ENCODE peak calls at places on chromosomes 4 and X, in eight cellular contexts. One of them, this sample, is unnamed.
A peak's percentile ranks its signal among the peaks of the same experiment; 100 is the strongest.

GRCh38 chr4:100421356-100421978 is 96.4 kb downstream of the EMCN start:
- DNase-seq in tibial nerve: no peak
- DNase-seq in foreskin fibroblast: peak; percentile 16
- DNase-seq in H9: no peak
- DNase-seq in SK-N-SH: peak; percentile 11
- DNase-seq in ovary: no peak
- DNase-seq in nephron progenitor cell: no peak
- DNase-seq in bronchial epithelial cell: peak; percentile 57
- DNase-seq in this sample: no peak

GRCh38 chr4:8818063-8818881 is 53.4 kb downstream of the HMX1 start:
- DNase-seq in tibial nerve: no peak
- DNase-seq in foreskin fibroblast: no peak
- DNase-seq in H9: peak; percentile 20
- DNase-seq in SK-N-SH: peak; percentile 56
- DNase-seq in ovary: no peak
- DNase-seq in nephron progenitor cell: no peak
- DNase-seq in bronchial epithelial cell: no peak
- DNase-seq in this sample: peak; percentile 2

GRCh38 chr4:89316931-89317366 is 9.3 kb upstream of the GPRIN3 start:
- DNase-seq in tibial nerve: no peak
- DNase-seq in foreskin fibroblast: peak; percentile 29
- DNase-seq in H9: no peak
- DNase-seq in SK-N-SH: no peak
- DNase-seq in ovary: no peak
- DNase-seq in nephron progenitor cell: no peak
- DNase-seq in bronchial epithelial cell: peak; percentile 82
- DNase-seq in this sample: no peak

GRCh38 chr4:147101678-147102077 is 156.0 kb upstream of the TTC29 start:
- DNase-seq in tibial nerve: no peak
- DNase-seq in foreskin fibroblast: peak; percentile 24
- DNase-seq in H9: no peak
- DNase-seq in SK-N-SH: no peak
- DNase-seq in ovary: no peak
- DNase-seq in nephron progenitor cell: no peak
- DNase-seq in bronchial epithelial cell: no peak
- DNase-seq in this sample: no peak

GRCh38 chr4:21512351-21512750 is 436.2 kb downstream of the KCNIP4 start:
- DNase-seq in tibial nerve: no peak
- DNase-seq in foreskin fibroblast: peak; percentile 24
- DNase-seq in H9: no peak
- DNase-seq in SK-N-SH: peak; percentile 46
- DNase-seq in ovary: no peak
- DNase-seq in nephron progenitor cell: peak; percentile 7
- DNase-seq in bronchial epithelial cell: peak; percentile 54
- DNase-seq in this sample: peak; percentile 19

GRCh38 chr4:107736037-107736436 is 16.0 kb upstream of the PAPSS1 start:
- DNase-seq in tibial nerve: no peak
- DNase-seq in foreskin fibroblast: no peak
- DNase-seq in H9: no peak
- DNase-seq in SK-N-SH: no peak
- DNase-seq in ovary: no peak
- DNase-seq in nephron progenitor cell: no peak
- DNase-seq in bronchial epithelial cell: no peak
- DNase-seq in this sample: no peak

GRCh38 chr4:110793381-110793801 is 170.5 kb upstream of the PITX2 start:
- DNase-seq in tibial nerve: no peak
- DNase-seq in foreskin fibroblast: peak; percentile 44
- DNase-seq in H9: no peak
- DNase-seq in SK-N-SH: no peak
- DNase-seq in ovary: no peak
- DNase-seq in nephron progenitor cell: no peak
- DNase-seq in bronchial epithelial cell: no peak
- DNase-seq in this sample: no peak

GRCh38 chr4:184355857-184356256 is 118.5 kb downstream of the IRF2 start:
- DNase-seq in tibial nerve: no peak
- DNase-seq in foreskin fibroblast: no peak
- DNase-seq in H9: peak; percentile 1
- DNase-seq in SK-N-SH: no peak
- DNase-seq in ovary: no peak
- DNase-seq in nephron progenitor cell: no peak
- DNase-seq in bronchial epithelial cell: no peak
- DNase-seq in this sample: no peak

GRCh38 chrX:152912121-152912520 is 14.3 kb downstream of the ZNF185 start:
- DNase-seq in tibial nerve: no peak
- DNase-seq in foreskin fibroblast: no peak
- DNase-seq in H9: peak; percentile 48
- DNase-seq in SK-N-SH: no peak
- DNase-seq in ovary: no peak
- DNase-seq in nephron progenitor cell: no peak
- DNase-seq in bronchial epithelial cell: no peak
- DNase-seq in this sample: peak; percentile 22

GRCh38 chr4:118821590-118822293 is 14.2 kb downstream of the SEC24D start:
- DNase-seq in tibial nerve: no peak
- DNase-seq in foreskin fibroblast: no peak
- DNase-seq in H9: no peak
- DNase-seq in SK-N-SH: no peak
- DNase-seq in ovary: no peak
- DNase-seq in nephron progenitor cell: no peak
- DNase-seq in bronchial epithelial cell: peak; percentile 18
- DNase-seq in this sample: no peak

GRCh38 chr4:86043755-86044592 is 315.9 kb downstream of the MAPK10 start:
- DNase-seq in tibial nerve: peak; percentile 82
- DNase-seq in foreskin fibroblast: peak; percentile 30
- DNase-seq in H9: no peak
- DNase-seq in SK-N-SH: peak; percentile 23
- DNase-seq in ovary: no peak
- DNase-seq in nephron progenitor cell: peak; percentile 31
- DNase-seq in bronchial epithelial cell: peak; percentile 44
- DNase-seq in this sample: peak; percentile 44

GRCh38 chrX:28966335-28966734 is 379.1 kb downstream of the IL1RAPL1 start:
- DNase-seq in tibial nerve: no peak
- DNase-seq in foreskin fibroblast: no peak
- DNase-seq in H9: no peak
- DNase-seq in SK-N-SH: no peak
- DNase-seq in ovary: no peak
- DNase-seq in nephron progenitor cell: no peak
- DNase-seq in bronchial epithelial cell: no peak
- DNase-seq in this sample: no peak

GRCh38 chrX:130676861-130677260 is 226.1 kb downstream of the ENOX2 start:
- DNase-seq in tibial nerve: no peak
- DNase-seq in foreskin fibroblast: no peak
- DNase-seq in H9: no peak
- DNase-seq in SK-N-SH: no peak
- DNase-seq in ovary: no peak
- DNase-seq in nephron progenitor cell: no peak
- DNase-seq in bronchial epithelial cell: no peak
- DNase-seq in this sample: no peak

GRCh38 chr4:52103314-52103713 is 52.2 kb downstream of the SPATA18 start:
- DNase-seq in tibial nerve: no peak
- DNase-seq in foreskin fibroblast: no peak
- DNase-seq in H9: no peak
- DNase-seq in SK-N-SH: peak; percentile 15
- DNase-seq in ovary: no peak
- DNase-seq in nephron progenitor cell: no peak
- DNase-seq in bronchial epithelial cell: peak; percentile 48
- DNase-seq in this sample: peak; percentile 26

GRCh38 chr4:85113706-85114105 is 147.2 kb upstream of the WDFY3 start:
- DNase-seq in tibial nerve: no peak
- DNase-seq in foreskin fibroblast: no peak
- DNase-seq in H9: no peak
- DNase-seq in SK-N-SH: no peak
- DNase-seq in ovary: no peak
- DNase-seq in nephron progenitor cell: no peak
- DNase-seq in bronchial epithelial cell: no peak
- DNase-seq in this sample: no peak

GRCh38 chr4:153188966-153189801 is 15.1 kb upstream of the TRIM2 start:
- DNase-seq in tibial nerve: no peak
- DNase-seq in foreskin fibroblast: no peak
- DNase-seq in H9: no peak
- DNase-seq in SK-N-SH: no peak
- DNase-seq in ovary: no peak
- DNase-seq in nephron progenitor cell: no peak
- DNase-seq in bronchial epithelial cell: peak; percentile 59
- DNase-seq in this sample: no peak

GRCh38 chr4:153467154-153467896 is 1.2 kb downstream of the TMEM131L start:
- DNase-seq in tibial nerve: no peak
- DNase-seq in foreskin fibroblast: no peak
- DNase-seq in H9: peak; percentile 84
- DNase-seq in SK-N-SH: peak; percentile 54
- DNase-seq in ovary: peak; percentile 55
- DNase-seq in nephron progenitor cell: peak; percentile 49
- DNase-seq in bronchial epithelial cell: peak; percentile 55
- DNase-seq in this sample: peak; percentile 30

GRCh38 chr4:71524746-71525145 is 185.9 kb downstream of the SLC4A4 start:
- DNase-seq in tibial nerve: no peak
- DNase-seq in foreskin fibroblast: no peak
- DNase-seq in H9: no peak
- DNase-seq in SK-N-SH: no peak
- DNase-seq in ovary: no peak
- DNase-seq in nephron progenitor cell: no peak
- DNase-seq in bronchial epithelial cell: no peak
- DNase-seq in this sample: no peak

GRCh38 chr4:48342559-48342878 is 1.2 kb downstream of the SLAIN2 start:
- DNase-seq in tibial nerve: no peak
- DNase-seq in foreskin fibroblast: no peak
- DNase-seq in H9: no peak
- DNase-seq in SK-N-SH: no peak
- DNase-seq in ovary: no peak
- DNase-seq in nephron progenitor cell: no peak
- DNase-seq in bronchial epithelial cell: no peak
- DNase-seq in this sample: no peak

GRCh38 chr4:135316266-135316779 is 1114.7 kb upstream of the PABPC4L start:
- DNase-seq in tibial nerve: no peak
- DNase-seq in foreskin fibroblast: no peak
- DNase-seq in H9: no peak
- DNase-seq in SK-N-SH: no peak
- DNase-seq in ovary: no peak
- DNase-seq in nephron progenitor cell: no peak
- DNase-seq in bronchial epithelial cell: peak; percentile 4
- DNase-seq in this sample: no peak

GRCh38 chr4:135325264-135325663 is 1123.7 kb upstream of the PABPC4L start:
- DNase-seq in tibial nerve: no peak
- DNase-seq in foreskin fibroblast: no peak
- DNase-seq in H9: no peak
- DNase-seq in SK-N-SH: no peak
- DNase-seq in ovary: no peak
- DNase-seq in nephron progenitor cell: no peak
- DNase-seq in bronchial epithelial cell: no peak
- DNase-seq in this sample: no peak

GRCh38 chr4:135319685-135320084 is 1118.1 kb upstream of the PABPC4L start:
- DNase-seq in tibial nerve: no peak
- DNase-seq in foreskin fibroblast: no peak
- DNase-seq in H9: no peak
- DNase-seq in SK-N-SH: no peak
- DNase-seq in ovary: no peak
- DNase-seq in nephron progenitor cell: no peak
- DNase-seq in bronchial epithelial cell: peak; percentile 10
- DNase-seq in this sample: no peak
- TF ChIP-seq CTCF in tibial nerve: no peak
- TF ChIP-seq CTCF in foreskin fibroblast: no peak
- TF ChIP-seq CTCF in H9: peak; percentile 57
- TF ChIP-seq CTCF in SK-N-SH: no peak
- TF ChIP-seq CTCF in ovary: no peak
- TF ChIP-seq CTCF in nephron progenitor cell: no peak
- TF ChIP-seq CTCF in bronchial epithelial cell: no peak
- TF ChIP-seq CTCF in this sample: no peak

DNA sequence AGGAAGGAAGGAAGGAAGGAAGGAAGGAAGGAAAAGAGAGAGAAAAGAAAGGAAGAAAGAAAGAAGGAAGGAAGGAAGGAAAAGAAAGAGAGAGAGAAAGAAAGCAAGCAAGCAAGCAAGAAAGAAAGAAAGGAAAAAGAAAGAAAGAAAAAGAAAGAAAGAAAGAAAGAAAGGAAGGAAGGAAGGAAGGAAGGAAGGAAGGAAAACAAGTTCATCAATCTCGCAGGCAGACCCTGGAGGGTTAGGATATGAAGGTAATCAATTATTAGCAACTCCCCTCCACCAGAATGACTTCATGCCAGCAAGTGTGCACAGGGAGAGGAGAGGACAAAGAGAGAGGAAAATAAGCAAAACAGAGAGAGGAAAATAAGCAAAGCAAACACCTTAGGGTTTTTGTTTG is 80.2 kb downstream of the MTNR1A start:
- DNase-seq in tibial nerve: no peak
- DNase-seq in foreskin fibroblast: no peak
- DNase-seq in H9: no peak
- DNase-seq in SK-N-SH: no peak
- DNase-seq in ovary: no peak
- DNase-seq in nephron progenitor cell: no peak
- DNase-seq in bronchial epithelial cell: no peak
- DNase-seq in this sample: no peak
- TF ChIP-seq CTCF in tibial nerve: no peak
- TF ChIP-seq CTCF in foreskin fibroblast: no peak
- TF ChIP-seq CTCF in H9: no peak
- TF ChIP-seq CTCF in SK-N-SH: no peak
- TF ChIP-seq CTCF in ovary: no peak
- TF ChIP-seq CTCF in nephron progenitor cell: no peak
- TF ChIP-seq CTCF in bronchial epithelial cell: no peak
- TF ChIP-seq CTCF in this sample: no peak

GRCh38 chrX:139802048-139802447 is 94.1 kb upstream of the MCF2 start:
- DNase-seq in tibial nerve: no peak
- DNase-seq in foreskin fibroblast: no peak
- DNase-seq in H9: no peak
- DNase-seq in SK-N-SH: no peak
- DNase-seq in ovary: no peak
- DNase-seq in nephron progenitor cell: no peak
- DNase-seq in bronchial epithelial cell: no peak
- DNase-seq in this sample: no peak

GRCh38 chrX:139803224-139803623 is 95.3 kb upstream of the MCF2 start:
- DNase-seq in tibial nerve: no peak
- DNase-seq in foreskin fibroblast: no peak
- DNase-seq in H9: no peak
- DNase-seq in SK-N-SH: no peak
- DNase-seq in ovary: no peak
- DNase-seq in nephron progenitor cell: no peak
- DNase-seq in bronchial epithelial cell: peak; percentile 13
- DNase-seq in this sample: no peak

GRCh38 chrX:139801397-139801813 is 93.4 kb upstream of the MCF2 start:
- DNase-seq in tibial nerve: no peak
- DNase-seq in foreskin fibroblast: no peak
- DNase-seq in H9: no peak
- DNase-seq in SK-N-SH: no peak
- DNase-seq in ovary: no peak
- DNase-seq in nephron progenitor cell: no peak
- DNase-seq in bronchial epithelial cell: no peak
- DNase-seq in this sample: no peak

GRCh38 chrX:139798701-139799100 is 90.7 kb upstream of the MCF2 start:
- DNase-seq in tibial nerve: no peak
- DNase-seq in foreskin fibroblast: no peak
- DNase-seq in H9: no peak
- DNase-seq in SK-N-SH: no peak
- DNase-seq in ovary: no peak
- DNase-seq in nephron progenitor cell: no peak
- DNase-seq in bronchial epithelial cell: no peak
- DNase-seq in this sample: no peak

GRCh38 chrX:139804482-139804881 is 96.5 kb upstream of the MCF2 start:
- DNase-seq in tibial nerve: no peak
- DNase-seq in foreskin fibroblast: no peak
- DNase-seq in H9: no peak
- DNase-seq in SK-N-SH: no peak
- DNase-seq in ovary: no peak
- DNase-seq in nephron progenitor cell: no peak
- DNase-seq in bronchial epithelial cell: no peak
- DNase-seq in this sample: no peak
- TF ChIP-seq CTCF in tibial nerve: no peak
- TF ChIP-seq CTCF in foreskin fibroblast: no peak
- TF ChIP-seq CTCF in H9: no peak
- TF ChIP-seq CTCF in SK-N-SH: no peak
- TF ChIP-seq CTCF in ovary: no peak
- TF ChIP-seq CTCF in nephron progenitor cell: no peak
- TF ChIP-seq CTCF in bronchial epithelial cell: no peak
- TF ChIP-seq CTCF in this sample: no peak

GRCh38 chr4:113762061-113762850 is 718 bp upstream of the CAMK2D start:
- DNase-seq in tibial nerve: peak; percentile 100
- DNase-seq in foreskin fibroblast: peak; percentile 100
- DNase-seq in H9: peak; percentile 98
- DNase-seq in SK-N-SH: peak; percentile 92
- DNase-seq in ovary: peak; percentile 100
- DNase-seq in nephron progenitor cell: peak; percentile 95
- DNase-seq in bronchial epithelial cell: peak; percentile 98
- DNase-seq in this sample: peak; percentile 96
- TF ChIP-seq CTCF in tibial nerve: no peak
- TF ChIP-seq CTCF in foreskin fibroblast: no peak
- TF ChIP-seq CTCF in H9: no peak
- TF ChIP-seq CTCF in SK-N-SH: no peak
- TF ChIP-seq CTCF in ovary: no peak
- TF ChIP-seq CTCF in nephron progenitor cell: no peak
- TF ChIP-seq CTCF in bronchial epithelial cell: no peak
- TF ChIP-seq CTCF in this sample: no peak

This sample was measured in endothelial cell.